ENCODE peak calls at places on chromosomes 11 and 22, in ten cellular contexts. P is fibroblast of lung; C is Panc1; B is NCI-H460; X is stimulated activated CD8-positive, alpha-beta memory T cell treated with anti-CD3 and anti-CD28 coated beads, Interleukin-4, amount 100 ng/mL, for 1 hour; O is activated CD4-positive, alpha-beta T cell treated with anti-CD3 and anti-CD28 coated beads for 1 hour; Y is stimulated activated CD4-positive, alpha-beta T cell treated with anti-CD3 and anti-CD28 coated beads, Interleukin-4, amount 100 ng/mL, for 1 hour; R is Caki2; L is kidney; J is NCI-H1105 treated with DMSO at 0.1 percent for 48 hours. K is an unnamed sample.

GRCh38 chr11:112172362-112172994 is 2.8 kb upstream of the BCO2 start:
- DNase-seq in Y (no peak), B (no peak), L (no peak), O (no peak), R (peak; percentile 26), C (no peak), J (no peak), X (no peak), P (peak; percentile 65), K (no peak)

GRCh38 chr11:24585192-24585591 is 88.3 kb downstream of the LUZP2 start:
- DNase-seq in J (no peak), O (no peak), P (peak; percentile 32), B (no peak), X (no peak), C (no peak), L (no peak), R (peak; percentile 26), Y (no peak), K (no peak)

GRCh38 chr11:1759151-1759850 is 4.4 kb downstream of the CTSD start:
- DNase-seq in R (no peak), B (no peak), C (no peak), Y (no peak), J (no peak), P (no peak), L (peak; percentile 82), X (no peak), O (no peak), K (peak; percentile 10)

GRCh38 chr11:129209891-129210830 is 18.0 kb upstream of the ARHGAP32 start:
- DNase-seq in O (no peak), P (peak; percentile 52), Y (no peak), X (no peak), J (no peak), C (no peak), L (no peak), B (no peak), R (no peak), K (no peak)

GRCh38 chr11:1351278-1351937 is 38.3 kb upstream of the BRSK2 start:
- DNase-seq in P (no peak), O (no peak), B (peak; percentile 54), J (no peak), R (peak; percentile 38), L (no peak), C (peak; percentile 61), X (no peak), Y (no peak), K (no peak)

GRCh38 chr22:50627452-50627913 is 469 bp downstream of the ARSA start:
- DNase-seq in C (no peak), X (no peak), B (no peak), L (no peak), P (no peak), O (no peak), J (no peak), R (peak; percentile 53), Y (no peak), K (no peak)

GRCh38 chr22:29816128-29816527 is 21.9 kb downstream of the ASCC2 start:
- DNase-seq in B (no peak), Y (no peak), J (no peak), L (no peak), P (no peak), R (no peak), O (no peak), X (no peak), C (no peak), K (no peak)

GRCh38 chr11:123218451-123218850 is 23.4 kb upstream of the CLMP start:
- DNase-seq in B (peak; percentile 59), X (no peak), L (no peak), R (peak; percentile 49), Y (no peak), J (no peak), P (peak; percentile 50), C (no peak), O (no peak), K (no peak)

GRCh38 chr22:35150163-35151107 is 84.5 kb downstream of the ISX start:
- DNase-seq in R (peak; percentile 61), J (peak; percentile 27), P (peak; percentile 10), L (no peak), O (peak; percentile 24), C (peak; percentile 20), B (peak; percentile 33), X (peak; percentile 3), Y (peak; percentile 59), K (peak; percentile 51)

GRCh38 chr11:209275-210121 is 2.0 kb downstream of the RIC8A start:
- DNase-seq in C (no peak), Y (no peak), P (peak; percentile 25), L (peak; percentile 84), O (no peak), X (no peak), B (no peak), R (no peak), J (no peak), K (no peak)

GRCh38 chr11:59009661-59010060 is 70.4 kb downstream of the GLYATL1 start:
- DNase-seq in L (no peak), Y (no peak), X (no peak), J (no peak), R (no peak), P (no peak), B (no peak), O (no peak), C (no peak), K (no peak)

GRCh38 chr11:104443387-104443786 is 279.4 kb upstream of the PDGFD start:
- DNase-seq in C (no peak), Y (no peak), B (no peak), J (peak; percentile 74), X (no peak), R (no peak), L (no peak), P (peak; percentile 9), O (no peak), K (no peak)

GRCh38 chr11:73381589-73381988 is 5.4 kb downstream of the RELT start:
- DNase-seq in O (no peak), L (no peak), C (no peak), X (no peak), J (no peak), P (no peak), R (no peak), B (no peak), Y (no peak), K (no peak)

GRCh38 chr11:101860694-101861371 is 54.0 kb upstream of the CEP126 start:
- DNase-seq in J (peak; percentile 63), R (peak; percentile 69), X (no peak), P (peak; percentile 55), B (peak; percentile 41), O (no peak), L (peak; percentile 54), C (peak; percentile 45), Y (peak; percentile 1), K (no peak)

GRCh38 chr22:36144886-36145541 is 15.5 kb downstream of the APOL3 start:
- DNase-seq in J (peak; percentile 20), L (peak; percentile 85), B (peak; percentile 24), X (no peak), C (peak; percentile 17), Y (no peak), O (no peak), P (peak; percentile 64), R (peak; percentile 70), K (no peak)

GRCh38 chr11:76839326-76839725 is 21.4 kb upstream of the ACER3 start:
- DNase-seq in J (no peak), R (no peak), O (no peak), X (no peak), L (no peak), P (no peak), C (no peak), B (no peak), Y (no peak), K (no peak)

GRCh38 chr11:10351768-10352641 is 47.1 kb downstream of the ADM start:
- DNase-seq in C (peak; percentile 81), B (no peak), R (peak; percentile 90), P (peak; percentile 81), Y (no peak), X (no peak), O (no peak), L (no peak), J (no peak), K (no peak)

GRCh38 chr22:39303358-39303757 is 16.1 kb downstream of the RPL3 start:
- DNase-seq in B (no peak), J (no peak), Y (no peak), C (no peak), X (no peak), O (no peak), P (no peak), L (no peak), R (no peak), K (no peak)

GRCh38 chr11:77381749-77382693 is 80.5 kb upstream of the GDPD4 start:
- DNase-seq in C (no peak), O (no peak), B (no peak), L (no peak), J (no peak), R (no peak), X (no peak), Y (no peak), P (peak; percentile 68), K (no peak)

K was measured in activated naive CD4-positive, alpha-beta T cell treated with anti-CD3 and anti-CD28 coated beads, Interleukin-2, amount 50 U/mL, for 16 hours.